ENCODE peak calls at places on chromosomes 7 and 10, in eight cellular contexts. One of them, this sample, is unnamed.

GRCh38 chr10:96619120-96619519 is 32.3 kb upstream of the TM9SF3 start:
- DNase-seq in NCI-H226: no peak
- DNase-seq in hypothalamus: no peak
- DNase-seq in germinal center: no peak
- DNase-seq in EL: no peak
- DNase-seq in endothelial cell: no peak
- DNase-seq in stromal cell of bone marrow: no peak
- DNase-seq in Daoy: no peak
- DNase-seq in this sample: no peak

GRCh38 chr7:82623812-82624211 is 180.2 kb upstream of the CACNA2D1 start:
- DNase-seq in endothelial cell: no peak
- DNase-seq in Daoy: no peak
- DNase-seq in NCI-H226: no peak
- DNase-seq in hypothalamus: no peak
- DNase-seq in germinal center: no peak
- DNase-seq in EL: peak; percentile 39
- DNase-seq in stromal cell of bone marrow: no peak
- DNase-seq in this sample: no peak

GRCh38 chr10:22244001-22244400 is 26.2 kb upstream of the EBLN1 start:
- DNase-seq in NCI-H226: no peak
- DNase-seq in Daoy: no peak
- DNase-seq in hypothalamus: no peak
- DNase-seq in stromal cell of bone marrow: no peak
- DNase-seq in endothelial cell: no peak
- DNase-seq in EL: no peak
- DNase-seq in germinal center: no peak
- DNase-seq in this sample: no peak

GRCh38 chr10:78175444-78175843 is 141.8 kb downstream of the RPS24 start:
- DNase-seq in germinal center: no peak
- DNase-seq in stromal cell of bone marrow: no peak
- DNase-seq in NCI-H226: no peak
- DNase-seq in endothelial cell: no peak
- DNase-seq in hypothalamus: no peak
- DNase-seq in EL: no peak
- DNase-seq in Daoy: no peak
- DNase-seq in this sample: no peak

GRCh38 chr7:29807179-29807841 is 1.0 kb downstream of the WIPF3 start:
- DNase-seq in germinal center: no peak
- DNase-seq in Daoy: peak; percentile 32
- DNase-seq in NCI-H226: no peak
- DNase-seq in endothelial cell: peak; percentile 41
- DNase-seq in stromal cell of bone marrow: no peak
- DNase-seq in hypothalamus: no peak
- DNase-seq in EL: no peak
- DNase-seq in this sample: no peak

GRCh38 chr7:157205438-157205837 is 66.7 kb downstream of the UBE3C start:
- DNase-seq in EL: no peak
- DNase-seq in endothelial cell: no peak
- DNase-seq in Daoy: no peak
- DNase-seq in NCI-H226: no peak
- DNase-seq in hypothalamus: no peak
- DNase-seq in germinal center: no peak
- DNase-seq in stromal cell of bone marrow: no peak
- DNase-seq in this sample: no peak

GRCh38 chr7:23713285-23714235 is 3.5 kb downstream of the STK31 start:
- DNase-seq in endothelial cell: no peak
- DNase-seq in germinal center: no peak
- DNase-seq in hypothalamus: no peak
- DNase-seq in stromal cell of bone marrow: peak; percentile 3
- DNase-seq in NCI-H226: peak; percentile 98
- DNase-seq in Daoy: peak; percentile 93
- DNase-seq in EL: peak; percentile 91
- DNase-seq in this sample: no peak

GRCh38 chr10:70940834-70941568 is 52.6 kb upstream of the PCBD1 start:
- DNase-seq in hypothalamus: no peak
- DNase-seq in endothelial cell: no peak
- DNase-seq in Daoy: no peak
- DNase-seq in NCI-H226: peak; percentile 16
- DNase-seq in EL: no peak
- DNase-seq in stromal cell of bone marrow: no peak
- DNase-seq in germinal center: no peak
- DNase-seq in this sample: no peak

GRCh38 chr7:4861673-4862072 is at the start of gene PAPOLB:
- DNase-seq in stromal cell of bone marrow: no peak
- DNase-seq in Daoy: no peak
- DNase-seq in endothelial cell: no peak
- DNase-seq in EL: no peak
- DNase-seq in hypothalamus: no peak
- DNase-seq in germinal center: no peak
- DNase-seq in NCI-H226: no peak
- DNase-seq in this sample: no peak

GRCh38 chr10:14068851-14069250 is 261.9 kb downstream of the FRMD4A start:
- DNase-seq in EL: no peak
- DNase-seq in endothelial cell: no peak
- DNase-seq in stromal cell of bone marrow: no peak
- DNase-seq in hypothalamus: no peak
- DNase-seq in NCI-H226: no peak
- DNase-seq in germinal center: no peak
- DNase-seq in Daoy: no peak
- DNase-seq in this sample: no peak

GRCh38 chr10:122669045-122669444 is 30.6 kb downstream of the C10orf120 start:
- DNase-seq in germinal center: no peak
- DNase-seq in EL: no peak
- DNase-seq in stromal cell of bone marrow: no peak
- DNase-seq in hypothalamus: no peak
- DNase-seq in endothelial cell: no peak
- DNase-seq in NCI-H226: no peak
- DNase-seq in Daoy: no peak
- DNase-seq in this sample: no peak

GRCh38 chr10:803041-803741 is 113.7 kb upstream of the DIP2C start:
- DNase-seq in endothelial cell: no peak
- DNase-seq in EL: no peak
- DNase-seq in germinal center: no peak
- DNase-seq in NCI-H226: no peak
- DNase-seq in Daoy: no peak
- DNase-seq in stromal cell of bone marrow: no peak
- DNase-seq in hypothalamus: no peak
- DNase-seq in this sample: no peak

GRCh38 chr10:124703372-124703771 is 40.8 kb downstream of the FAM53B start:
- DNase-seq in Daoy: no peak
- DNase-seq in NCI-H226: no peak
- DNase-seq in EL: no peak
- DNase-seq in endothelial cell: no peak
- DNase-seq in hypothalamus: no peak
- DNase-seq in germinal center: no peak
- DNase-seq in stromal cell of bone marrow: no peak
- DNase-seq in this sample: no peak

GRCh38 chr10:31650010-31650409 is 278.6 kb downstream of the ARHGAP12 start:
- DNase-seq in Daoy: peak; percentile 85
- DNase-seq in hypothalamus: no peak
- DNase-seq in stromal cell of bone marrow: peak; percentile 93
- DNase-seq in NCI-H226: peak; percentile 83
- DNase-seq in endothelial cell: no peak
- DNase-seq in EL: peak; percentile 90
- DNase-seq in germinal center: no peak
- DNase-seq in this sample: no peak

GRCh38 chr7:151142686-151143040 is 24.8 kb downstream of the GBX1 start:
- DNase-seq in stromal cell of bone marrow: no peak
- DNase-seq in EL: no peak
- DNase-seq in NCI-H226: no peak
- DNase-seq in Daoy: no peak
- DNase-seq in hypothalamus: peak; percentile 23
- DNase-seq in endothelial cell: no peak
- DNase-seq in germinal center: no peak
- DNase-seq in this sample: no peak

GRCh38 chr7:16028103-16028502 is 341.6 kb upstream of the MEOX2 start:
- DNase-seq in EL: peak; percentile 84
- DNase-seq in NCI-H226: peak; percentile 95
- DNase-seq in endothelial cell: no peak
- DNase-seq in hypothalamus: no peak
- DNase-seq in Daoy: peak; percentile 36
- DNase-seq in stromal cell of bone marrow: peak; percentile 84
- DNase-seq in germinal center: no peak
- DNase-seq in this sample: no peak

GRCh38 chr10:77582710-77583115 is 54.9 kb downstream of the KCNMA1 start:
- DNase-seq in Daoy: peak; percentile 93
- DNase-seq in germinal center: no peak
- DNase-seq in hypothalamus: no peak
- DNase-seq in EL: peak; percentile 95
- DNase-seq in stromal cell of bone marrow: no peak
- DNase-seq in endothelial cell: no peak
- DNase-seq in NCI-H226: peak; percentile 95
- DNase-seq in this sample: no peak

GRCh38 chr10:103802637-103803353 is 52.6 kb downstream of the SH3PXD2A start:
- DNase-seq in NCI-H226: no peak
- DNase-seq in endothelial cell: no peak
- DNase-seq in stromal cell of bone marrow: no peak
- DNase-seq in germinal center: no peak
- DNase-seq in hypothalamus: no peak
- DNase-seq in EL: no peak
- DNase-seq in Daoy: no peak
- DNase-seq in this sample: no peak

GRCh38 chr10:123772645-123773508 is 106.7 kb downstream of the GPR26 start:
- DNase-seq in EL: no peak
- DNase-seq in germinal center: no peak
- DNase-seq in Daoy: no peak
- DNase-seq in endothelial cell: no peak
- DNase-seq in hypothalamus: no peak
- DNase-seq in NCI-H226: no peak
- DNase-seq in stromal cell of bone marrow: no peak
- DNase-seq in this sample: no peak

This sample was measured in GM20000.